ENCODE peak calls at places on chromosomes 6 and 20, in four cellular contexts. L is left ventricle myocardium superior, C is tibial nerve, S is NCI-H187. Z is an unnamed sample.

GRCh38 chr6:168887621-168888020 is 366.0 kb downstream of the THBS2 start:
- DNase-seq in L (no peak), C (no peak), S (no peak), Z (no peak)

GRCh38 chr6:121901432-121901831 is 466.0 kb downstream of the GJA1 start:
- DNase-seq in L (no peak), C (no peak), S (no peak), Z (no peak)

GRCh38 chr20:60055740-60056139 is 97.5 kb downstream of the CDH26 start:
- DNase-seq in L (peak; percentile 63), C (peak; percentile 38), S (no peak), Z (peak; percentile 35)

GRCh38 chr20:61328906-61329558 is 77.0 kb downstream of the CDH4 start:
- DNase-seq in L (no peak), C (no peak), S (no peak), Z (no peak)

GRCh38 chr6:5394280-5394679 is 133.0 kb downstream of the FARS2 start:
- DNase-seq in L (no peak), C (no peak), S (no peak), Z (no peak)

GRCh38 chr6:41072836-41073202 is at the start of gene NFYA:
- DNase-seq in L (peak; percentile 100), C (peak; percentile 99), S (no peak), Z (peak; percentile 100)

GRCh38 chr6:109221543-109222195 is 126.4 kb downstream of the CEP57L1 start:
- DNase-seq in L (no peak), C (no peak), S (no peak), Z (no peak)

GRCh38 chr6:119137194-119138072 is 59.0 kb upstream of the FAM184A start:
- DNase-seq in L (no peak), C (no peak), S (no peak), Z (peak; percentile 98)

GRCh38 chr20:32546918-32547752 is 38.0 kb downstream of the NOL4L start:
- DNase-seq in L (no peak), C (no peak), S (no peak), Z (peak; percentile 21)

GRCh38 chr6:157273756-157274088 is 49.6 kb downstream of the TMEM242 start:
- DNase-seq in L (peak; percentile 66), C (no peak), S (peak; percentile 16), Z (peak; percentile 58)

GRCh38 chr6:135703621-135704020 is 147.9 kb upstream of the PDE7B start:
- DNase-seq in L (no peak), C (no peak), S (no peak), Z (peak; percentile 86)

GRCh38 chr20:24739751-24740150 is 209.3 kb upstream of the CST7 start:
- DNase-seq in L (no peak), C (no peak), S (no peak), Z (no peak)

GRCh38 chr6:125791151-125791819 is 525 bp downstream of the NCOA7 start:
- DNase-seq in L (no peak), C (peak; percentile 50), S (peak; percentile 36), Z (peak; percentile 81)

GRCh38 chr6:33592280-33592594 is 12.2 kb upstream of the BAK1 start:
- DNase-seq in L (no peak), C (no peak), S (no peak), Z (no peak)

GRCh38 chr6:144922120-144922722 is 637.1 kb downstream of the UTRN start:
- DNase-seq in L (no peak), C (no peak), S (no peak), Z (no peak)

GRCh38 chr6:31396422-31397152 is 6.8 kb upstream of the MICA start:
- DNase-seq in L (peak; percentile 84), C (peak; percentile 90), S (peak; percentile 10), Z (peak; percentile 95)

GRCh38 chr20:34705008-34705382 is 851 bp downstream of the TP53INP2 start:
- DNase-seq in L (no peak), C (no peak), S (no peak), Z (peak; percentile 47)

GRCh38 chr20:33015114-33015491 is 7.6 kb downstream of the BPIFB2 start:
- DNase-seq in L (no peak), C (no peak), S (no peak), Z (no peak)

GRCh38 chr20:58618694-58619540 is 32.2 kb upstream of the STX16 start:
- DNase-seq in L (no peak), C (no peak), S (no peak), Z (no peak)

GRCh38 chr6:33768644-33769120 is 20.2 kb downstream of the LEMD2 start:
- DNase-seq in L (peak; percentile 86), C (peak; percentile 85), S (no peak), Z (peak; percentile 87)

GRCh38 chr6:102517506-102517905 is 1124.0 kb downstream of the GRIK2 start:
- DNase-seq in L (no peak), C (no peak), S (no peak), Z (no peak)

GRCh38 chr6:115945806-115946205 is 114.9 kb downstream of the FRK start:
- DNase-seq in L (no peak), C (no peak), S (no peak), Z (no peak)

GRCh38 chr6:129598244-129599187 is 111.5 kb downstream of the ARHGAP18 start:
- DNase-seq in L (no peak), C (peak; percentile 20), S (peak; percentile 6), Z (peak; percentile 93)

GRCh38 chr20:57030611-57031600 is 235.5 kb downstream of the BMP7 start:
- DNase-seq in L (no peak), C (no peak), S (no peak), Z (no peak)

GRCh38 chr6:148972481-148972880 is 225.7 kb downstream of the UST start:
- DNase-seq in L (peak; percentile 41), C (no peak), S (peak; percentile 70), Z (no peak)

GRCh38 chr6:7243188-7243942 is 69.6 kb downstream of the SSR1 start:
- DNase-seq in L (no peak), C (peak; percentile 79), S (peak; percentile 49), Z (peak; percentile 94)

GRCh38 chr20:31543966-31544598 is 29.8 kb downstream of the HM13 start:
- DNase-seq in L (no peak), C (no peak), S (no peak), Z (no peak)

GRCh38 chr20:45325367-45325766 is 17.3 kb upstream of the MATN4 start:
- DNase-seq in L (no peak), C (no peak), S (no peak), Z (no peak)

GRCh38 chr6:54730767-54731665 is 115.6 kb upstream of the FAM83B start:
- DNase-seq in L (no peak), C (no peak), S (no peak), Z (no peak)

GRCh38 chr6:135215563-135215962 is 34.5 kb downstream of the MYB start:
- DNase-seq in L (no peak), C (no peak), S (no peak), Z (no peak)

GRCh38 chr20:51159303-51159702 is 136.4 kb upstream of the KCNG1 start:
- DNase-seq in L (no peak), C (no peak), S (no peak), Z (no peak)